ENCODE peak calls at places on chromosomes 7 and 10, in four cellular contexts. O, R, M and X are unnamed samples.

GRCh38 chr7:22364910-22365309 is 8.0 kb upstream of the RAPGEF5 start:
- DNase-seq in O (no peak), R (no peak), M (no peak), X (no peak)

GRCh38 chr7:43634384-43634783 is 51.5 kb downstream of the STK17A start:
- DNase-seq in O (no peak), R (no peak), M (no peak), X (no peak)

GRCh38 chr7:96710544-96710943 is 898 bp upstream of the SEM1 start:
- DNase-seq in O (no peak), R (no peak), M (no peak), X (no peak)

GRCh38 chr10:3148994-3149393 is 23.6 kb downstream of the PITRM1 start:
- DNase-seq in O (no peak), R (no peak), M (no peak), X (no peak)

GRCh38 chr7:41328544-41328943 is 374.3 kb downstream of the INHBA start:
- DNase-seq in O (no peak), R (no peak), M (no peak), X (no peak)

GRCh38 chr10:33273295-33274002 is 61.0 kb downstream of the NRP1 start:
- DNase-seq in O (no peak), R (no peak), M (peak; percentile 36), X (peak; percentile 84)

GRCh38 chr10:84340187-84340586 is 11.8 kb downstream of the CCSER2 start:
- DNase-seq in O (no peak), R (no peak), M (no peak), X (no peak)

GRCh38 chr7:20403356-20403755 is 72.7 kb downstream of the ITGB8 start:
- DNase-seq in O (no peak), R (no peak), M (no peak), X (no peak)

GRCh38 chr7:5689118-5689517 is 92.3 kb downstream of the RNF216 start:
- DNase-seq in O (no peak), R (no peak), M (no peak), X (no peak)

GRCh38 chr7:92092210-92092609 is 42.1 kb downstream of the CYP51A1 start:
- DNase-seq in O (no peak), R (no peak), M (no peak), X (no peak)

GRCh38 chr7:139873593-139874374 is 44.7 kb downstream of the TBXAS1 start:
- DNase-seq in O (no peak), R (no peak), M (no peak), X (no peak)

GRCh38 chr7:35846816-35847412 is 46.1 kb downstream of the SEPTIN7 start:
- DNase-seq in O (no peak), R (no peak), M (no peak), X (no peak)

GRCh38 chr7:134660961-134661376 is 14.3 kb downstream of the BPGM start:
- DNase-seq in O (no peak), R (no peak), M (no peak), X (no peak)

GRCh38 chr10:91788527-91788926 is 9.7 kb upstream of the TNKS2 start:
- DNase-seq in O (no peak), R (no peak), M (peak; percentile 25), X (no peak)

DNA sequence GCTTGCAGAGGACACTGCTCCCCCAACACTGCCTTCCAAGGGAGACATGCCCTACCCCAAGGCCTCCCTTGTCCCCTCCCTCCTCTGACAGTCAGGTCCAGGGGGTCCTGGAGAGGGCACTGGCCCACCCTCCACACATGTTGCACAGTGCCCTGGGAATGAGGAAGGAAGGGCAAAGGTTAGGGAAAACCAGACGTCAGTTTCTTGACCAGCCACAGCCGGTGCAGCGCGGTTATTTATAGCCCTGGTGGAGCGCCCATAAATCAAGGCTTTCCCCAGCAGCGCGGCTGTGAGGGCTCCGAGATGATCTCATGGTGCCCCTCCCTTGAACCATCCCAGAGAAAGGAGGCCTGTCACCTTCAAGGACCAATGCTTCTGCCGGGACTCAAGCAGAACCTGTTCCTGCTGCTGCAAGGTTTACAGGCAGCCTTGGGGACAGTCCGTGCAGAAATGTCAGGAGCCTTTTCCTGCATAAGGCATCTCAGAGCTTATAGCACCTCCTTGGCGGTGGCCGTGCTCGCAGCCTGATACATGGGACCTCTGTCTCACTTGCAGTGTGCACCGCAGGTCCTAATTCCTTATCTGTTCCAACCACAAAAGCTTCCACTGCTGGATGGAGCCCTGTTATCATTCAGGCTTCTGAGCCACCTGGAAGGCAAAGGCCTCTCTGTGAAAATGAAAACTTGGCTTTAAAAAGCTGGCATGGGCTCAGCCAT is 127.3 kb downstream of the LHPP start:
- DNase-seq in O (no peak), R (peak; percentile 80), M (peak; percentile 15), X (no peak)
- TF ChIP-seq TCF7L2 in O (no peak), R (no peak), M (no peak), X (no peak)

DNA sequence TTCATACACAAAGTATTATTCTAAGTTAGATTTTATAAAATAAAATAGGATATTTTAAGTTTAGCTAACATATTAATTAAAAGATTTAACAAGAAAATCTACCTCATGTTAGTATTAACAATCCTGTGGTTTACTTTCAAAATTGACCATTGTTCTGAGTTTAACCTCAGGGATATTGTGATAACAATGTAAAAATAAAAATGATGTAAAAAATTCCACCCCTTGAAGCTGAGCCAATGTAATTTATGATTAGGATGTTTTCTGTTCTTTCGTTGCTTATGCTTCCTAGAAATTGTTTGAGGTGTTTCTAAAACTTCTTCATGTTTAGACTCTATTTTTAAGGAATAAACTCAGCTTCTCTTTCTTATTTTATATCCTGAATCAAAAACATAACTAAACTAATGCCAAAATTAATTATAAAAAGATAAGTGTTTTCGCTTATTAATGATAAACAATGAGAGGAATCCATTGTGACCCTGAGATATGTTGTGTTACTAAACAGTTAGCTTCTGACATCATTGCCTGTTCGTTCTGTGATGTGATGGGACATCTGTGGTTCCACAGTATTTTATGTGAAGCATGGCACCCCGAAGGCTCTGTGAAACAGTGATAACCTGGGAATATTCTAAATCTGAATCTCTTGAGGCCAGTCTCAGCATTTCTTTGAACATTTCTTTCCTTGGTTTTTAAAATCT is 340.8 kb downstream of the ARL4A start:
- DNase-seq in O (no peak), R (no peak), M (no peak), X (no peak)
- H3K27ac ChIP-seq in O (no peak overlapping the region), R (no peak overlapping the region), M (no peak overlapping the region), X (no peak overlapping the region)

DNA sequence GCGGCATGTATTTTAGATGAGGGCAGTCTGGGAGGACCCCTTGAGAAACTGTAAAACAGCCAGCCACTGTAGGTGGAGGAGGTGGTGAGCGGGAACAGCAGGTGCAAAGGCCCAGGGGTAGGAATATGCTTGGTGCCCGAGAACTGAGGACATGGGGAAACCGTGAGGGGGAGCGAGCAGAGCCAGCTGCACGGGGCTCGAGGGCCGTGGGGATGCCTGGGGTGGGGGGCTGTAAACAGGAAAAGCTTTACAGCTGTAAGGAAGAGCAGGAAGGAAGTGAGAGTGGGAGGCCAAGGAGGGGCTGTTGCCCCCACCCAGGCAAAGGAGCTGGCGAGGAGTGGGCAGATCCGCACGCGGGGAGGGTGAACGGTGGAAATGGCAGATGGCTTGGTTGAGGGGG is 34.3 kb downstream of the ZMIZ1 start:
- DNase-seq in O (no peak), R (no peak), M (no peak), X (no peak)
- H3K4me1 ChIP-seq in O (peaks cover 25% of the 10 kb centered on the region), R (peaks cover 36% of the 10 kb centered on the region), M (peaks cover 88% of the 10 kb centered on the region), X (peaks cover 64% of the 10 kb centered on the region)

GRCh38 chr7:151992375-151992774 is 33.1 kb upstream of the GALNT11 start:
- DNase-seq in O (peak; percentile 85), R (peak; percentile 62), M (peak; percentile 6), X (peak; percentile 36)
- TF ChIP-seq TCF7L2 in O (no peak), R (no peak), M (no peak), X (no peak)

GRCh38 chr10:112732277-112732891 is 217.7 kb upstream of the TCF7L2 start:
- DNase-seq in O (no peak), R (no peak), M (no peak), X (no peak)

GRCh38 chr10:112724404-112724991 is 225.5 kb upstream of the TCF7L2 start:
- DNase-seq in O (no peak), R (no peak), M (peak; percentile 24), X (no peak)

GRCh38 chr10:112728118-112728963 is 221.7 kb upstream of the TCF7L2 start:
- DNase-seq in O (no peak), R (no peak), M (peak; percentile 92), X (no peak)

GRCh38 chr10:112723876-112724275 is 226.2 kb upstream of the TCF7L2 start:
- DNase-seq in O (no peak), R (no peak), M (no peak), X (no peak)

GRCh38 chr10:112728997-112729396 is 221.1 kb upstream of the TCF7L2 start:
- DNase-seq in O (no peak), R (no peak), M (no peak), X (no peak)
- H3K27ac ChIP-seq in O (no peak overlapping the region), R (no peak overlapping the region), M (peak overlapping the region; percentile 86), X (no peak overlapping the region)

DNA sequence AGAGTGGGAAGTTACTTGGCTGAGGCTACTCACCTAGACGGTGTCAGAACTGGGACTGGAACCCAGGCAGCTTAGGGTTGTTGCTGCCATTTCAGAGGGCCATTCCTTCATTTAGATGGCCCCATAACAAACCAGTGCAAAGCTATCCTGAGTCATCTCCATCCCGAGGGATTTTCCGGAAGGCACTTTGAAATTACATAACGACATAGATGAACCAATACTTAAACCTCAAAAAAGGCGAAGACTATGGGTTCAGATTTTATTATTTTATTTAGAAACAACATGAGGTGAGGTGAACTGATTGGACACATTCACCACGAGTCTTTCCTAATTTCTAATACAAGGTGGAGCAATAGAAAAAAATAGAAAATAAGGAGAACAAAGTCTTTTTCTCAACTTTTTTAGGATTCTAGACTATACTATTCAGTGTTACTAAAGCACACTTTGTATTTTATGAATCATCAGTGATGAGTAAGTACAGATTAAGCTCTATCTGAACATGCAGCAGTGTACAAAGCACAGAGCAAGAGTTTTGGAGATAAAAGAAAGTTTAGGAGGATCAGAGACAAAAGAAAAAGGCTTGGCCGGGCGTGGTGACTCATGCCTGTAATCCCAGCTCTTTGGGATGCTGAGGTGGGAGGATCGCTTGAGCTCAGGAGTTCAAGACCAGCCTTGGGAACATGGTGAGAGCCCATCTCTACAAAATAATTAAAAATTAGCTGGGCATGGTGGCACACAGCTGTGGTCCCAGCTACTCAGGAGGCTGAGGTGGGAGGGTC is 79.5 kb upstream of the SVIL start:
- DNase-seq in O (peak; percentile 57), R (no peak), M (no peak), X (no peak)
- H3K4me1 ChIP-seq in O (peaks cover 21% of the 10 kb centered on the region), R (no peaks in the 10 kb centered on the region), M (peaks cover 21% of the 10 kb centered on the region), X (peaks cover 12% of the 10 kb centered on the region)

DNA sequence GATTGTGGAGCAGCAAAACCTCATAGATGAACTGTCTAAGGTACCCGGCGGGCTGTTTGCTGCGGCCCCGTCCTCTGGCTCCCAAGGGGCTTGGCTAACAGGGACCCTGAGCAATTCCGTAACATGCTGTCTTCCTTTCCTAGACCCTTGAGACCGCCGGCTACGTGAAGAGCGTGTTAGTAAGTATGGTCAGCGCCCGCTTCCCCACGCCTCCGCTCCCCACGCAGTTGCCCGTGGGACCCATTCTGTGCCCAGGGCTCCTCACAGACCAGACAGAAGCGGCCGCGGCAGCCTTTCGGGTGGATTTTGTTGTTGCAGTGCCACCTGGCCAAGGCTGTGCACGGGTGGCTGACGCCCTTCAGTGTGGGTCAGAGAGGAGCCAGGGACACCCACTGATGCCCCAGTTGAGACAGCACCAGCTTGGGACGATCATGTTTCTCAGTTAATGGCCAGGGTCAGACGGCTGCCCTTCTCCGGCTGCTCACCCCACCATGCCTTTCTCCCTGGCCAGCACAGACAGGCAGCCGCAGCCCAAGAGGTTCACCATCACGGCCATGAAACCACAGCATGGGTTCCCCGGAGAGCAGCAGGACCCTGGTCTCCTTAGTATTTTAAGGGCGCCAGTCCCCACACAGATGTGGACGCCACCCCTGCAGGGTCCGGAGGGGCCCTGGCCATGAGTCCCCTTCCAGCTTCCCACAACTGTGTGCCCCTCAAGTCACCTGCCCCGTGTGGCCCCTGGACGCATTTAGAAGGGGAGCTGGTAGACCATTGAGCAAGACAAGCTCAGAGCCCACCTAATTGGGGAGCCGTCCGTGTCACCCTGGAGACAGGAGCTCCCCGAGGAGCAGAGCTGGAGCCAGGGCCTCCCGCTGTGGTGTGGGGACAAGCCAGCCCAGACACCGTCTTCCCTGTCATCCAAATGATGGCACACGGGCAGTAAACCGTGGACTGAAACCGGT is 49.4 kb upstream of the DPYSL4 start:
- DNase-seq in O (no peak), R (no peak), M (no peak), X (no peak)
- TF ChIP-seq TCF7L2 in O (no peak), R (no peak), M (no peak), X (no peak)